ENCODE peak calls at places on chromosome 2, in six cellular contexts. F, D, P, T, Z and L are unnamed samples.

GRCh38 chr2:211611061-211611518 is 927.5 kb downstream of the ERBB4 start:
- DNase-seq in P (no peak), D (peak), Z (no peak), T (no peak), F (no peak), L (no peak)

GRCh38 chr2:12430036-12430795 is 286.5 kb upstream of the TRIB2 start:
- DNase-seq in D (peak), P (no peak), Z (no peak), T (peak), F (no peak), L (no peak)

GRCh38 chr2:1022178-1022577 is 71.5 kb downstream of the SNTG2 start:
- DNase-seq in Z (no peak), F (no peak), T (no peak), P (no peak), D (no peak), L (no peak)

GRCh38 chr2:164593541-164593940 is 27.7 kb downstream of the GRB14 start:
- DNase-seq in Z (no peak), P (no peak), D (no peak), T (no peak), F (no peak), L (no peak)

GRCh38 chr2:9232886-9233285 is 26.3 kb downstream of the ASAP2 start:
- DNase-seq in P (no peak), T (no peak), D (no peak), Z (no peak), F (no peak), L (no peak)

GRCh38 chr2:86238354-86238753 is 39.1 kb downstream of the MRPL35 start:
- DNase-seq in D (no peak), P (peak), T (no peak), F (peak), Z (no peak), L (no peak)

GRCh38 chr2:179005976-179006375 is 44.0 kb downstream of the CCDC141 start:
- DNase-seq in D (no peak), P (no peak), T (no peak), Z (no peak), F (no peak), L (no peak)

GRCh38 chr2:120635146-120635545 is 100.5 kb upstream of the GLI2 start:
- DNase-seq in F (no peak), P (no peak), D (no peak), Z (no peak), T (no peak), L (no peak)

GRCh38 chr2:226932443-226932842 is 96.6 kb downstream of the RHBDD1 start:
- DNase-seq in F (no peak), T (no peak), P (no peak), D (no peak), Z (no peak), L (no peak)

GRCh38 chr2:100198461-100199230 is 56.3 kb upstream of the AFF3 start:
- DNase-seq in T (no peak), F (no peak), D (no peak), Z (no peak), P (no peak), L (no peak)